ENCODE peak calls at places on chromosomes 11 and 22, in eight cellular contexts. P is HEK293T; T is posterior cingulate gyrus; A is activated CD4-positive, alpha-beta T cell treated with anti-CD3 and anti-CD28 coated beads, Interleukin-2, amount 50 U/mL, for 24 hours; F is body of pancreas; X is NCI-H1436; J is glutamatergic neuron; B is fibroblast of lung. W is an unnamed sample.

GRCh38 chr22:23533328-23533762 is 46.7 kb downstream of the IGLL1 start:
- DNase-seq in F (no peak), T (no peak), P (peak; percentile 78), A (no peak), B (no peak), J (peak; percentile 79), X (peak; percentile 85), W (no peak)

GRCh38 chr22:26894766-26895485 is 237.5 kb downstream of the MIAT start:
- DNase-seq in A (no peak), P (no peak), J (no peak), T (no peak), X (no peak), B (peak; percentile 84), F (peak; percentile 64), W (no peak)

GRCh38 chr11:46248270-46249102 is 29.0 kb upstream of the CREB3L1 start:
- DNase-seq in T (no peak), A (no peak), F (no peak), X (no peak), P (no peak), J (no peak), B (peak; percentile 88), W (peak; percentile 80)

GRCh38 chr11:15969701-15970329 is 386.5 kb downstream of the SOX6 start:
- DNase-seq in A (no peak), P (no peak), F (no peak), T (peak; percentile 84), B (peak; percentile 95), X (no peak), J (no peak), W (no peak)

GRCh38 chr22:36762687-36763260 is 13.1 kb downstream of the IFT27 start:
- DNase-seq in P (no peak), B (peak; percentile 76), T (peak; percentile 70), J (no peak), X (no peak), F (no peak), A (no peak), W (no peak)

GRCh38 chr11:78289547-78290292 is 101.0 kb downstream of the USP35 start:
- DNase-seq in J (no peak), F (no peak), P (no peak), A (no peak), T (no peak), B (no peak), X (no peak), W (no peak)

GRCh38 chr11:59195596-59195995 is 17.1 kb downstream of the MPEG1 start:
- DNase-seq in F (no peak), P (no peak), T (no peak), B (no peak), A (no peak), X (no peak), J (no peak), W (no peak)

GRCh38 chr22:23180301-23180892 is at the start of gene BCR:
- DNase-seq in T (peak; percentile 96), F (peak; percentile 82), A (peak; percentile 26), B (peak; percentile 57), J (peak; percentile 84), X (peak; percentile 53), P (peak; percentile 87), W (peak; percentile 94)

GRCh38 chr11:72683782-72684200 is 9.6 kb upstream of the PDE2A start:
- DNase-seq in B (peak; percentile 33), P (peak; percentile 82), X (peak; percentile 44), A (peak; percentile 50), T (peak; percentile 95), F (peak; percentile 58), J (peak; percentile 92), W (peak; percentile 93)

GRCh38 chr11:72969894-72970335 is 155.7 kb downstream of the ATG16L2 start:
- DNase-seq in T (no peak), P (no peak), B (peak; percentile 82), X (no peak), J (no peak), A (no peak), F (no peak), W (no peak)

GRCh38 chr11:76207642-76208378 is 1.5 kb upstream of the WNT11 start:
- DNase-seq in B (peak; percentile 73), P (peak; percentile 90), T (peak; percentile 96), F (peak; percentile 82), J (peak; percentile 87), X (peak; percentile 75), A (peak; percentile 53), W (peak; percentile 98)

GRCh38 chr11:57116654-57117053 is 65.1 kb upstream of the LRRC55 start:
- DNase-seq in F (peak; percentile 32), T (peak; percentile 77), P (peak; percentile 41), A (no peak), J (peak; percentile 54), X (no peak), B (peak; percentile 60), W (peak; percentile 28)

GRCh38 chr11:44243633-44244343 is 66.2 kb downstream of the ALX4 start:
- DNase-seq in X (no peak), J (no peak), F (no peak), T (peak; percentile 33), A (no peak), P (no peak), B (peak; percentile 34), W (no peak)

GRCh38 chr11:15858881-15859280 is 497.5 kb downstream of the SOX6 start:
- DNase-seq in X (no peak), B (no peak), T (no peak), P (no peak), A (no peak), F (no peak), J (no peak), W (no peak)

GRCh38 chr22:45928726-45929359 is 48.1 kb downstream of the WNT7B start:
- DNase-seq in X (no peak), P (no peak), A (no peak), J (no peak), B (no peak), F (no peak), T (no peak), W (no peak)

GRCh38 chr11:126991596-126991995 is 9.0 kb downstream of the KIRREL3 start:
- DNase-seq in B (no peak), T (no peak), A (no peak), J (no peak), X (no peak), F (no peak), P (no peak), W (no peak)

GRCh38 chr22:48068323-48068722 is 1305.9 kb downstream of the TBC1D22A start:
- DNase-seq in P (no peak), T (peak; percentile 78), J (no peak), B (no peak), X (no peak), F (no peak), A (no peak), W (no peak)

GRCh38 chr11:35030716-35031213 is 108.2 kb upstream of the CD44 start:
- DNase-seq in X (no peak), P (peak; percentile 12), B (peak; percentile 96), A (no peak), F (no peak), T (peak; percentile 75), J (no peak), W (peak; percentile 21)

GRCh38 chr11:119491753-119492455 is 68.9 kb upstream of the THY1 start:
- DNase-seq in T (peak; percentile 89), J (no peak), A (no peak), B (peak; percentile 29), P (no peak), F (no peak), X (peak; percentile 94), W (no peak)

GRCh38 chr11:84524422-84525051 is 1102.6 kb downstream of the DLG2 start:
- DNase-seq in X (peak; percentile 8), P (no peak), T (no peak), F (no peak), J (no peak), A (no peak), B (peak; percentile 44), W (no peak)

GRCh38 chr22:40472036-40472435 is 101.6 kb downstream of the SGSM3 start:
- DNase-seq in P (no peak), T (no peak), X (no peak), A (no peak), F (no peak), B (no peak), J (no peak), W (no peak)

GRCh38 chr11:31480930-31481329 is 28.5 kb downstream of the IMMP1L start:
- DNase-seq in A (no peak), F (no peak), B (no peak), J (peak; percentile 36), T (no peak), X (no peak), P (no peak), W (no peak)

GRCh38 chr11:79438631-79439429 is 2.0 kb downstream of the TENM4 start:
- DNase-seq in X (no peak), B (peak; percentile 46), T (peak; percentile 89), F (peak; percentile 24), P (peak; percentile 20), A (no peak), J (peak; percentile 23), W (peak; percentile 33)